ENCODE peak calls at places on chromosomes 11 and 22, in six cellular contexts. R is activated T-cell treated with anti-CD3 and anti-CD28 coated beads, Interleukin-2, amount 50 U/mL, for 48 hours; J is dermis microvascular lymphatic vessel endothelial cell; D is mucosa of gallbladder; O is H7; P is activated CD4-positive, alpha-beta T cell treated with anti-CD3 and anti-CD28 coated beads, Interleukin-2, amount 10 ng/mL, durations not matched to agents 7 days and 5 days. M is an unnamed sample.
A peak's percentile ranks its signal among the peaks of the same experiment; 100 is the strongest.

GRCh38 chr11:75387742-75388294 is 11.5 kb upstream of the RPS3 start:
- DNase-seq in O (no peak), P (no peak), D (no peak), J (no peak), R (no peak), M (no peak)

GRCh38 chr11:33742249-33742851 is 6.1 kb upstream of the CD59 start:
- DNase-seq in R (no peak), O (no peak), P (no peak), J (no peak), D (no peak), M (no peak)

GRCh38 chr11:64314805-64315561 is 2.4 kb downstream of the TRMT112 start:
- DNase-seq in R (no peak), J (no peak), P (no peak), D (no peak), O (peak; percentile 66), M (no peak)

GRCh38 chr22:29710922-29711593 is 8.7 kb upstream of the CABP7 start:
- DNase-seq in J (no peak), D (peak; percentile 25), O (no peak), R (no peak), P (no peak), M (no peak)

GRCh38 chr22:26673485-26673884 is 16.1 kb downstream of the MIAT start:
- DNase-seq in J (no peak), R (peak; percentile 51), P (peak; percentile 39), O (no peak), D (no peak), M (no peak)

GRCh38 chr11:113570906-113571305 is 95.7 kb upstream of the DRD2 start:
- DNase-seq in D (no peak), P (no peak), O (no peak), J (no peak), R (no peak), M (no peak)

GRCh38 chr11:12706531-12707499 is 32.6 kb downstream of the TEAD1 start:
- DNase-seq in P (no peak), O (no peak), D (no peak), R (no peak), J (no peak), M (no peak)

GRCh38 chr11:68924073-68924925 is 20.6 kb downstream of the IGHMBP2 start:
- DNase-seq in P (no peak), R (no peak), D (no peak), J (no peak), O (no peak), M (no peak)

GRCh38 chr11:46120361-46120710 is 918 bp downstream of the PHF21A start:
- DNase-seq in R (no peak), J (no peak), P (peak; percentile 21), O (peak; percentile 63), D (no peak), M (no peak)